ENCODE peak calls at places on chromosome 14, in eight cellular contexts. I is progenitor cell of endocrine pancreas; N is glutamatergic neuron; Q is CD4-positive, alpha-beta T cell; X is heart right ventricle; F is astrocyte of the spinal cord; G is osteocyte; B is spleen. J is an unnamed sample.
A peak's percentile ranks its signal among the peaks of the same experiment; 100 is the strongest.

GRCh38 chr14:20331048-20331613 is 1.9 kb downstream of the CCNB1IP1 start:
- DNase-seq in I (no peak), N (no peak), Q (no peak), X (no peak), F (no peak), G (no peak), B (no peak), J (no peak)

GRCh38 chr14:45766247-45766646 is 513.2 kb upstream of the MIS18BP1 start:
- DNase-seq in I (no peak), N (no peak), Q (no peak), X (no peak), F (no peak), G (no peak), B (no peak), J (no peak)

GRCh38 chr14:98614741-98615140 is 657.3 kb downstream of the BCL11B start:
- DNase-seq in I (no peak), N (no peak), Q (no peak), X (no peak), F (no peak), G (peak; percentile 46), B (no peak), J (no peak)

GRCh38 chr14:63243646-63244045 is 39.4 kb downstream of the RHOJ start:
- DNase-seq in I (no peak), N (no peak), Q (no peak), X (no peak), F (no peak), G (no peak), B (no peak), J (no peak)

GRCh38 chr14:77681196-77682157 is 26.3 kb downstream of the ALKBH1 start:
- DNase-seq in I (no peak), N (no peak), Q (no peak), X (no peak), F (peak; percentile 54), G (no peak), B (no peak), J (no peak)

GRCh38 chr14:94769413-94770250 is at the start of gene GSC:
- DNase-seq in I (peak; percentile 22), N (peak; percentile 63), Q (no peak), X (peak; percentile 46), F (peak; percentile 37), G (no peak), B (peak; percentile 62), J (peak; percentile 47)

GRCh38 chr14:74251546-74252030 is 12.3 kb downstream of the VSX2 start:
- DNase-seq in I (peak; percentile 60), N (peak; percentile 76), Q (peak; percentile 57), X (peak; percentile 72), F (peak; percentile 68), G (no peak), B (peak; percentile 88), J (peak; percentile 83)

GRCh38 chr14:33467967-33468366 is 482.9 kb downstream of the EGLN3 start:
- DNase-seq in I (no peak), N (no peak), Q (no peak), X (no peak), F (no peak), G (no peak), B (no peak), J (no peak)

GRCh38 chr14:25108959-25109358 is 59.0 kb upstream of the STXBP6 start:
- DNase-seq in I (no peak), N (no peak), Q (no peak), X (no peak), F (no peak), G (no peak), B (no peak), J (no peak)

GRCh38 chr14:52891800-52892199 is 59.0 kb downstream of the FERMT2 start:
- DNase-seq in I (no peak), N (no peak), Q (no peak), X (no peak), F (no peak), G (no peak), B (no peak), J (no peak)

GRCh38 chr14:64910847-64911495 is 3.3 kb upstream of the CHURC1 start:
- DNase-seq in I (no peak), N (no peak), Q (no peak), X (no peak), F (peak; percentile 43), G (no peak), B (no peak), J (no peak)

GRCh38 chr14:91911474-91912032 is 35.9 kb downstream of the FBLN5 start:
- DNase-seq in I (no peak), N (no peak), Q (peak; percentile 34), X (no peak), F (peak; percentile 49), G (no peak), B (no peak), J (peak; percentile 57)

GRCh38 chr14:70789961-70790360 is 19.4 kb downstream of the MAP3K9 start:
- DNase-seq in I (no peak), N (no peak), Q (no peak), X (no peak), F (no peak), G (no peak), B (no peak), J (no peak)

GRCh38 chr14:58243790-58244555 is 670 bp upstream of the PSMA3 start:
- DNase-seq in I (no peak), N (no peak), Q (no peak), X (no peak), F (peak; percentile 7), G (no peak), B (no peak), J (no peak)

GRCh38 chr14:57493467-57494181 is at the start of gene CCDC198:
- DNase-seq in I (no peak), N (no peak), Q (no peak), X (no peak), F (peak; percentile 46), G (no peak), B (no peak), J (peak; percentile 2)

GRCh38 chr14:59249029-59249428 is 60.6 kb downstream of the DAAM1 start:
- DNase-seq in I (no peak), N (no peak), Q (no peak), X (no peak), F (no peak), G (no peak), B (no peak), J (no peak)

GRCh38 chr14:96103560-96104460 is 64.6 kb downstream of the C14orf132 start:
- DNase-seq in I (no peak), N (no peak), Q (no peak), X (no peak), F (no peak), G (no peak), B (no peak), J (no peak)

DNA sequence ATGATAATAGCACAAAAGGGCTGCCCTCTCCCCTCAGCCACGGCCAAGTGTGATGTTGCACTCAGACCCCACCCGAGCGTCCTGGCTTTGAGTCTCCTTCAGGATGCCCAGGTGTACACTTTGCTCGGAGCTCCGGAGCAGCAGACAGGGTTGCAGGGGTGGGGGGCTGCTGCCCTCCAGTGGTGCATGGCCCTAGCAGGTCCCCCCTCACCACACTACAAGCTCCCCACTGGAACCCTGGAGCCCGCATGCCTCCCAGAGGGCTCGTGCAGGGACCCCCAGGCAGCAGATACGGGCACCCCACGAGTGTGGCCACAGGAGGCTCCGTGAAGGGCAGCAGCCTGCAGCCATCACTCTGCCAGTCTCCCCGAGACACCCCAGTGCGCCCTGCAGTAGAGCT is 69.9 kb upstream of the C14orf180 start:
- DNase-seq in I (no peak), N (no peak), Q (no peak), X (no peak), F (no peak), G (peak; percentile 81), B (no peak), J (no peak)
- TF ChIP-seq CTCF in I (no peak), N (no peak), Q (no peak), X (no peak), F (no peak), G (no peak), B (no peak), J (no peak)

DNA sequence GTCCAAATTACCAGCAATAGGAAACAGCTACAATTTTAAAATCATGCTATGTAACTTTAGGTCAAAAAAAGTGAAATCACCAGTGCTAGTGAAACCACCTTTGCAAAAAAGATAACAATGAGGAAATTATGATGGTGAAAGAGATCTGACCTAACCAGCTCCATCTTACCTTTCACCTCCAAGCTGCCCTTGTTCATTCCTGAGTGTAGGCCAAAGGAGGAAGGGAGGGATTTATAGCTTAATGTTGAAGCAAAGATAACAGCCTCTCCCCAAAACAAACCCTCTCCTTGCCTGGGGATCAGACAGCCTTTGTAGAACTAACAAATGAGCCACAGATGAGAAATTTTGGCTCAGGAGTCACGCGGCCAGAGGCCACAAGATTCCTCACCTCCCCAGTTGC is 83.1 kb upstream of the EIF5 start:
- DNase-seq in I (no peak), N (no peak), Q (no peak), X (no peak), F (no peak), G (no peak), B (no peak), J (no peak)
- TF ChIP-seq CTCF in I (no peak), N (no peak), Q (no peak), X (no peak), F (no peak), G (no peak), B (no peak), J (no peak)

DNA sequence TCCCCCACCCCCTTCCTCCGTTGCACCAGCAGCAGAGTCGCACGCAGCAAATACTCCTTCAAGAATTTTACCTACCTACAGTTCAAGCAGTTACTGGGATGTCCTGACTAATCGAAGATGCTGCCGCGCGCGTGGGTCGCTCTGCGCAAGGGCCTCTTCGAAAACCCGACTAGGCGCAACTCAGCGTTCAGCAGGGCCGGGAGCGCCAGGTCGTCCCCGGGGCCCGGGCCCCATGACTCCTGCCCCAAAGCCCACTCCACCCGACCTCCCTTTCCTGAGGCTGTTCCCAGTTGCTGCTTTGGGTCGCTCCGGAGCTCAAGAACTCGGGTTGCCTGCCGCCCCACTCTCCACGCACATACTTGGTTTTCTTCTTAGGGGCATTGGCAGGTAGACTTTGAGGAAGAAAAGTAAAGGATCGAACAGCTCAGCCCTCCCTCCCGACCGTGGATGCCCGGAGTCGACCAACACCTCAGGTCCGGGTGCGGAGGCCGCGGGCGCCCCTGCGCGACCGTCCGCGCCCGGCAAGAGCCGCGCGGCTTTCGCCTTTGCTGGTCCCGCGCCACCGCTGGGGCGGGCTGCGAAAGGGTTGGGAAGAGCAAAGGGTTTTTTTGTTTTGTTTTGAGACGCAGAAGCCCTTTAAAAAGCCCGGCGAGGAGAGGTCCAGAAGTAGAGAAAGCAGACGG is 1.9 kb downstream of the BMP4 start:
- DNase-seq in I (no peak), N (peak; percentile 43), Q (no peak), X (peak; percentile 44), F (peak; percentile 11), G (no peak), B (peak; percentile 69), J (no peak)
- TF ChIP-seq CTCF in I (no peak), N (no peak), Q (no peak), X (no peak), F (peak; percentile 17), G (peak; percentile 35), B (no peak), J (no peak)

DNA sequence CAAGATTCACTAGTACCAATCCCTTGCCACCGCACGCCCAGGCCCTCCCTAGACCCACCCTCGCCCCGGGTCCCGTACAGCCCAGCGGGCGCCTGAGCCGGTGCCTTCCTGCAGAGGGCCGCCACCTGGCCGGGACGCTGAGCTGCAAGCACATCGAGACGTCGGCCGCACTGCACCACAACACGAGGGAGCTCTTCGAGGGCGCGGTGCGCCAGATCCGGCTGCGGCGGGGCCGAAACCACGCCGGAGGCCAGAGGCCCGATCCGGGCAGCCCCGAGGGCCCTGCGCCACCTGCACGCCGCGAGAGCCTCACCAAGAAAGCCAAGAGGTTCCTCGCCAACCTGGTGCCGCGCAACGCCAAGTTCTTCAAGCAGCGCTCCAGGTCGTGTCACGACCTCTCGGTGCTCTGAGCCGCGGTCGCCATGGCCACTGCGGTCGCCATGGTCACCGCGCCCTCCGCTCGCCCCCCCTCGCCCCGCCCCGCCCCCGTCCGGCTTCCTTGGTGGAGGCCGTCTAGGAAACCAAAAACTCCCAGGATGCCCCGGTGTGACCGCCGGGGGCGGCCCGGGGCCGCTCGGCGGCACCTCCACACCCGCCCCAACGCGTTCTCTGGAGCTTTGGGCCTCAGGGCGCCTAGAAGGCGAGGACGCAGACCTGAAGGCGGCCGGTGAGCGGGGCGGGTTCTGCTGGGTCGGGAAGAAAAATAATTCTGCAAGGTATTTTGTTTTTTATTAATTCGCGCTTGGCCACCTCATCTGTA is 3.7 kb downstream of the REM2 start:
- DNase-seq in I (peak; percentile 68), N (peak; percentile 84), Q (peak; percentile 75), X (peak; percentile 70), F (peak; percentile 67), G (no peak), B (peak; percentile 94), J (peak; percentile 81)
- TF ChIP-seq CTCF in I (peak; percentile 39), N (no peak), Q (peak; percentile 33), X (no peak), F (no peak), G (peak; percentile 19), B (no peak), J (peak; percentile 35)